ENCODE peak calls at places on chromosome 1, in six cellular contexts. One of them, this sample, is unnamed.

GRCh38 chr1:81670286-81670685 is 130.4 kb upstream of the ADGRL2 start:
- DNase-seq in AG10803: peak
- DNase-seq in heart left ventricle: peak
- DNase-seq in CD4-positive, CD25-positive, alpha-beta regulatory T cell: no peak
- DNase-seq in PC-3: peak
- DNase-seq in tibial nerve: peak
- DNase-seq in this sample: no peak

GRCh38 chr1:94974224-94974623 is 47.3 kb upstream of the CNN3 start:
- DNase-seq in AG10803: peak
- DNase-seq in CD4-positive, CD25-positive, alpha-beta regulatory T cell: no peak
- DNase-seq in heart left ventricle: no peak
- DNase-seq in tibial nerve: no peak
- DNase-seq in PC-3: no peak
- DNase-seq in this sample: no peak

GRCh38 chr1:234600418-234601216 is 9.4 kb downstream of the IRF2BP2 start:
- DNase-seq in heart left ventricle: peak
- DNase-seq in tibial nerve: no peak
- DNase-seq in CD4-positive, CD25-positive, alpha-beta regulatory T cell: peak
- DNase-seq in AG10803: no peak
- DNase-seq in PC-3: peak
- DNase-seq in this sample: no peak

GRCh38 chr1:17248781-17249180 is at the start of gene PADI3:
- DNase-seq in heart left ventricle: no peak
- DNase-seq in tibial nerve: no peak
- DNase-seq in AG10803: no peak
- DNase-seq in PC-3: no peak
- DNase-seq in CD4-positive, CD25-positive, alpha-beta regulatory T cell: no peak
- DNase-seq in this sample: peak

GRCh38 chr1:64236584-64236983 is 33.2 kb downstream of the UBE2U start:
- DNase-seq in heart left ventricle: no peak
- DNase-seq in PC-3: no peak
- DNase-seq in tibial nerve: no peak
- DNase-seq in AG10803: no peak
- DNase-seq in CD4-positive, CD25-positive, alpha-beta regulatory T cell: no peak
- DNase-seq in this sample: no peak

GRCh38 chr1:85465099-85465790 is at the start of gene DDAH1:
- DNase-seq in PC-3: peak
- DNase-seq in CD4-positive, CD25-positive, alpha-beta regulatory T cell: no peak
- DNase-seq in tibial nerve: no peak
- DNase-seq in AG10803: peak
- DNase-seq in heart left ventricle: peak
- DNase-seq in this sample: peak

GRCh38 chr1:85109475-85109874 is 61.2 kb upstream of the MCOLN3 start:
- DNase-seq in tibial nerve: peak
- DNase-seq in CD4-positive, CD25-positive, alpha-beta regulatory T cell: peak
- DNase-seq in heart left ventricle: peak
- DNase-seq in PC-3: peak
- DNase-seq in AG10803: peak
- DNase-seq in this sample: peak

GRCh38 chr1:178649582-178650350 is 75.3 kb upstream of the RALGPS2 start:
- DNase-seq in AG10803: no peak
- DNase-seq in heart left ventricle: no peak
- DNase-seq in tibial nerve: no peak
- DNase-seq in CD4-positive, CD25-positive, alpha-beta regulatory T cell: no peak
- DNase-seq in PC-3: peak
- DNase-seq in this sample: no peak

GRCh38 chr1:46171872-46172271 is 3.0 kb upstream of the TSPAN1 start:
- DNase-seq in PC-3: peak
- DNase-seq in tibial nerve: no peak
- DNase-seq in AG10803: no peak
- DNase-seq in CD4-positive, CD25-positive, alpha-beta regulatory T cell: no peak
- DNase-seq in heart left ventricle: no peak
- DNase-seq in this sample: no peak

GRCh38 chr1:10962483-10962882 is 50.0 kb upstream of the TARDBP start:
- DNase-seq in PC-3: peak
- DNase-seq in heart left ventricle: no peak
- DNase-seq in tibial nerve: no peak
- DNase-seq in CD4-positive, CD25-positive, alpha-beta regulatory T cell: no peak
- DNase-seq in AG10803: no peak
- DNase-seq in this sample: no peak

GRCh38 chr1:221858758-221859157 is 116.9 kb upstream of the DUSP10 start:
- DNase-seq in heart left ventricle: no peak
- DNase-seq in CD4-positive, CD25-positive, alpha-beta regulatory T cell: no peak
- DNase-seq in AG10803: peak
- DNase-seq in tibial nerve: no peak
- DNase-seq in PC-3: peak
- DNase-seq in this sample: no peak

GRCh38 chr1:73593379-73593778 is 604.6 kb downstream of the LRRIQ3 start:
- DNase-seq in AG10803: peak
- DNase-seq in CD4-positive, CD25-positive, alpha-beta regulatory T cell: no peak
- DNase-seq in PC-3: peak
- DNase-seq in heart left ventricle: no peak
- DNase-seq in tibial nerve: no peak
- DNase-seq in this sample: no peak

GRCh38 chr1:238465449-238465848 is 574.7 kb upstream of the ZP4 start:
- DNase-seq in tibial nerve: no peak
- DNase-seq in PC-3: no peak
- DNase-seq in heart left ventricle: no peak
- DNase-seq in AG10803: peak
- DNase-seq in CD4-positive, CD25-positive, alpha-beta regulatory T cell: no peak
- DNase-seq in this sample: no peak

GRCh38 chr1:5901841-5902240 is 90.4 kb downstream of the NPHP4 start:
- DNase-seq in CD4-positive, CD25-positive, alpha-beta regulatory T cell: no peak
- DNase-seq in tibial nerve: no peak
- DNase-seq in heart left ventricle: no peak
- DNase-seq in PC-3: no peak
- DNase-seq in AG10803: no peak
- DNase-seq in this sample: no peak

GRCh38 chr1:182629674-182630073 is 25.5 kb upstream of the RGS16 start:
- DNase-seq in heart left ventricle: no peak
- DNase-seq in tibial nerve: no peak
- DNase-seq in AG10803: no peak
- DNase-seq in CD4-positive, CD25-positive, alpha-beta regulatory T cell: peak
- DNase-seq in PC-3: no peak
- DNase-seq in this sample: peak

GRCh38 chr1:213292653-213293052 is 241.6 kb downstream of the RPS6KC1 start:
- DNase-seq in AG10803: no peak
- DNase-seq in heart left ventricle: no peak
- DNase-seq in PC-3: no peak
- DNase-seq in tibial nerve: no peak
- DNase-seq in CD4-positive, CD25-positive, alpha-beta regulatory T cell: no peak
- DNase-seq in this sample: no peak

GRCh38 chr1:29991025-29991424 is 732.4 kb downstream of the MATN1 start:
- DNase-seq in CD4-positive, CD25-positive, alpha-beta regulatory T cell: no peak
- DNase-seq in PC-3: no peak
- DNase-seq in AG10803: no peak
- DNase-seq in heart left ventricle: no peak
- DNase-seq in tibial nerve: no peak
- DNase-seq in this sample: peak

GRCh38 chr1:178011101-178011828 is 41.4 kb upstream of the SEC16B start:
- DNase-seq in tibial nerve: no peak
- DNase-seq in heart left ventricle: no peak
- DNase-seq in AG10803: peak
- DNase-seq in PC-3: peak
- DNase-seq in CD4-positive, CD25-positive, alpha-beta regulatory T cell: no peak
- DNase-seq in this sample: no peak

DNA sequence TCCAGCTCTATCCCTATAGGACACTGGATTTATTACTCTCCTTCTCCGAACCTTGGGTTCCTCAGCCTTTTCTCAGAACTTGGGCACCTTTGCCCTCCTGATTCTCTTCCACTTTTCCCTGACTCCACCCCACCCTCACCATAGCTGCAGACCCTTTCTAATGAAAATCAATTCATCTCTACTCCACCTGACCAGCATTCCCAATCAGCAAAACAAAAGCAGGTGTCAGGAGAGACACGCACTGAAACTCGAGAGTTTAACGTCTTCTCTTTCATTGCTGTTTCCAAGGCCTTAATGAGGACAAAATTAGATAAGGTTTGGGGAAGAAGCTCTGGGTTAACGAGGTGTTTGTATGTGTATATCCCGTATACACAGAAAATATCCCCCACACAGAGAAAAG is 208.8 kb downstream of the PLPP3 start:
- DNase-seq in PC-3: no peak
- DNase-seq in tibial nerve: no peak
- DNase-seq in CD4-positive, CD25-positive, alpha-beta regulatory T cell: no peak
- DNase-seq in AG10803: no peak
- DNase-seq in heart left ventricle: no peak
- DNase-seq in this sample: no peak
- H3K4me3 ChIP-seq in PC-3: no peak
- H3K4me3 ChIP-seq in tibial nerve: no peak
- H3K4me3 ChIP-seq in CD4-positive, CD25-positive, alpha-beta regulatory T cell: no peak
- H3K4me3 ChIP-seq in AG10803: no peak
- H3K4me3 ChIP-seq in heart left ventricle: no peak
- H3K4me3 ChIP-seq in this sample: no peak

GRCh38 chr1:39802496-39803260 is 14.0 kb upstream of the BMP8B start:
- DNase-seq in CD4-positive, CD25-positive, alpha-beta regulatory T cell: no peak
- DNase-seq in AG10803: no peak
- DNase-seq in PC-3: no peak
- DNase-seq in heart left ventricle: no peak
- DNase-seq in tibial nerve: no peak
- DNase-seq in this sample: no peak

GRCh38 chr1:39805385-39805784 is 16.7 kb upstream of the BMP8B start:
- DNase-seq in tibial nerve: no peak
- DNase-seq in CD4-positive, CD25-positive, alpha-beta regulatory T cell: no peak
- DNase-seq in heart left ventricle: no peak
- DNase-seq in AG10803: no peak
- DNase-seq in PC-3: no peak
- DNase-seq in this sample: no peak

GRCh38 chr1:39795651-39796050 is 7.0 kb upstream of the BMP8B start:
- DNase-seq in tibial nerve: no peak
- DNase-seq in PC-3: no peak
- DNase-seq in AG10803: no peak
- DNase-seq in heart left ventricle: no peak
- DNase-seq in CD4-positive, CD25-positive, alpha-beta regulatory T cell: no peak
- DNase-seq in this sample: no peak

GRCh38 chr1:39800471-39800835 is 11.8 kb upstream of the BMP8B start:
- DNase-seq in tibial nerve: no peak
- DNase-seq in CD4-positive, CD25-positive, alpha-beta regulatory T cell: no peak
- DNase-seq in heart left ventricle: no peak
- DNase-seq in AG10803: no peak
- DNase-seq in PC-3: no peak
- DNase-seq in this sample: no peak

GRCh38 chr1:39799770-39800470 is 11.3 kb upstream of the BMP8B start:
- DNase-seq in AG10803: peak
- DNase-seq in CD4-positive, CD25-positive, alpha-beta regulatory T cell: peak
- DNase-seq in heart left ventricle: peak
- DNase-seq in tibial nerve: peak
- DNase-seq in PC-3: peak
- DNase-seq in this sample: peak
- H3K4me3 ChIP-seq in AG10803: no peak
- H3K4me3 ChIP-seq in CD4-positive, CD25-positive, alpha-beta regulatory T cell: peak
- H3K4me3 ChIP-seq in heart left ventricle: no peak
- H3K4me3 ChIP-seq in tibial nerve: no peak
- H3K4me3 ChIP-seq in PC-3: no peak
- H3K4me3 ChIP-seq in this sample: no peak

GRCh38 chr1:239717097-239718051 is 331.0 kb downstream of the CHRM3 start:
- DNase-seq in PC-3: peak
- DNase-seq in CD4-positive, CD25-positive, alpha-beta regulatory T cell: peak
- DNase-seq in heart left ventricle: no peak
- DNase-seq in tibial nerve: no peak
- DNase-seq in AG10803: no peak
- DNase-seq in this sample: no peak

GRCh38 chr1:239722080-239722479 is 335.7 kb downstream of the CHRM3 start:
- DNase-seq in CD4-positive, CD25-positive, alpha-beta regulatory T cell: peak
- DNase-seq in heart left ventricle: no peak
- DNase-seq in PC-3: peak
- DNase-seq in tibial nerve: no peak
- DNase-seq in AG10803: no peak
- DNase-seq in this sample: no peak

GRCh38 chr1:239718571-239718970 is 332.2 kb downstream of the CHRM3 start:
- DNase-seq in CD4-positive, CD25-positive, alpha-beta regulatory T cell: no peak
- DNase-seq in heart left ventricle: no peak
- DNase-seq in AG10803: no peak
- DNase-seq in tibial nerve: no peak
- DNase-seq in PC-3: no peak
- DNase-seq in this sample: no peak

GRCh38 chr1:239719642-239720258 is 333.4 kb downstream of the CHRM3 start:
- DNase-seq in PC-3: no peak
- DNase-seq in CD4-positive, CD25-positive, alpha-beta regulatory T cell: peak
- DNase-seq in heart left ventricle: no peak
- DNase-seq in AG10803: no peak
- DNase-seq in tibial nerve: no peak
- DNase-seq in this sample: no peak

DNA sequence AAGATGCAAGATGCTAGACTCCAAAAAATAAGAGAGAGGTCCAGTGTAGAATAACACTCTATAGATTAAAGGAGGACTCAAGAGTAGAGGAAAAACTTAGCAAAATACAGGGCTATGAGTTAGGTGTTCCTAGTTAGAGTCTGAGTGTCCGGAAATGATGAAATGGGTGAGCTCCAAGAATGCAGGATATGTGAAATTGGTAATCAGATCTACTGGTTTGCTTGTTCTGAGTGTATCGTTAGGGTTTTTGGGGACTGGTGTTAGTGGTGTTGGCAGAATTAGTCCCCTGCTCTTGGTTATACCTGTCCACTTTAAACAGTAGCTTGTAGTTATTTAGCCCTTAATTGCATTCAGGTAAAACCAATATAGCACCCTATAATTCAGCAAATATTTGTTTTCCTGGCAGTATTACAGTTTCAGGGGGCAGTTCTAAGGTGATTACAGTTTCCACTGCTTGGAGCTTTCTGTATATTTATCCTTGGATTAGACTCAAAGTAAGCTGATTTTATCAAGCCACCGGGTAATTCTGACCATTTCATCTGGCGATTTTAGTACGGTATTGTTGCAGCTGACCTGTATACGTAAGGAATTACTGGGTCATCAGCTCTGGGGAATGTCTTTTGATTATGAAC is 332.7 kb downstream of the CHRM3 start:
- DNase-seq in heart left ventricle: no peak
- DNase-seq in PC-3: no peak
- DNase-seq in AG10803: no peak
- DNase-seq in CD4-positive, CD25-positive, alpha-beta regulatory T cell: peak
- DNase-seq in tibial nerve: no peak
- DNase-seq in this sample: no peak
- H3K4me3 ChIP-seq in heart left ventricle: no peak
- H3K4me3 ChIP-seq in PC-3: no peak
- H3K4me3 ChIP-seq in AG10803: no peak
- H3K4me3 ChIP-seq in CD4-positive, CD25-positive, alpha-beta regulatory T cell: peak
- H3K4me3 ChIP-seq in tibial nerve: no peak
- H3K4me3 ChIP-seq in this sample: no peak

GRCh38 chr1:207828046-207828445 is 76.2 kb downstream of the CD46 start:
- DNase-seq in PC-3: no peak
- DNase-seq in CD4-positive, CD25-positive, alpha-beta regulatory T cell: no peak
- DNase-seq in tibial nerve: no peak
- DNase-seq in heart left ventricle: no peak
- DNase-seq in AG10803: no peak
- DNase-seq in this sample: no peak

GRCh38 chr1:207828485-207829158 is 76.8 kb downstream of the CD46 start:
- DNase-seq in heart left ventricle: peak
- DNase-seq in CD4-positive, CD25-positive, alpha-beta regulatory T cell: peak
- DNase-seq in AG10803: peak
- DNase-seq in PC-3: peak
- DNase-seq in tibial nerve: peak
- DNase-seq in this sample: peak

GRCh38 chr1:207826557-207827487 is 75.0 kb downstream of the CD46 start:
- DNase-seq in PC-3: peak
- DNase-seq in AG10803: no peak
- DNase-seq in CD4-positive, CD25-positive, alpha-beta regulatory T cell: no peak
- DNase-seq in heart left ventricle: no peak
- DNase-seq in tibial nerve: peak
- DNase-seq in this sample: no peak

GRCh38 chr1:207825719-207826556 is 74.1 kb downstream of the CD46 start:
- DNase-seq in heart left ventricle: peak
- DNase-seq in tibial nerve: peak
- DNase-seq in PC-3: peak
- DNase-seq in CD4-positive, CD25-positive, alpha-beta regulatory T cell: peak
- DNase-seq in AG10803: peak
- DNase-seq in this sample: no peak

GRCh38 chr1:207827488-207827830 is 75.6 kb downstream of the CD46 start:
- DNase-seq in tibial nerve: no peak
- DNase-seq in heart left ventricle: no peak
- DNase-seq in AG10803: no peak
- DNase-seq in CD4-positive, CD25-positive, alpha-beta regulatory T cell: no peak
- DNase-seq in PC-3: no peak
- DNase-seq in this sample: no peak
- H3K4me3 ChIP-seq in tibial nerve: no peak
- H3K4me3 ChIP-seq in heart left ventricle: no peak
- H3K4me3 ChIP-seq in AG10803: no peak
- H3K4me3 ChIP-seq in CD4-positive, CD25-positive, alpha-beta regulatory T cell: no peak
- H3K4me3 ChIP-seq in PC-3: no peak
- H3K4me3 ChIP-seq in this sample: no peak